ENCODE peak calls at places on chromosomes 11 and 22, in six cellular contexts. C is heart left ventricle, M is right lobe of liver, L is brain microvascular endothelial cell, V is body of pancreas, F is cardiac muscle cell. N is an unnamed sample.

GRCh38 chr22:36397081-36397766 is 9.5 kb upstream of the MYH9 start:
- DNase-seq in C (no peak), M (no peak), L (peak; percentile 72), F (peak; percentile 81), V (no peak), N (peak; percentile 42)

GRCh38 chr11:70200212-70200844 is 2.8 kb upstream of the FADD start:
- DNase-seq in F (no peak), V (no peak), C (no peak), L (no peak), M (no peak), N (peak; percentile 37)

GRCh38 chr11:78203184-78203583 is 14.5 kb downstream of the USP35 start:
- DNase-seq in F (no peak), V (peak; percentile 3), C (no peak), M (no peak), L (no peak), N (no peak)

GRCh38 chr11:104582431-104582830 is 315.8 kb downstream of the CASP12 start:
- DNase-seq in F (no peak), V (no peak), M (no peak), C (no peak), L (no peak), N (no peak)

GRCh38 chr11:76664578-76665061 is 5.9 kb downstream of the LRRC32 start:
- DNase-seq in F (no peak), V (peak; percentile 9), M (peak; percentile 44), L (no peak), C (no peak), N (no peak)

GRCh38 chr22:26065847-26066246 is 103.4 kb upstream of the SEZ6L start:
- DNase-seq in V (no peak), C (no peak), F (no peak), M (no peak), L (no peak), N (no peak)

GRCh38 chr11:77147668-77148321 is 19.7 kb downstream of the MYO7A start:
- DNase-seq in L (no peak), F (peak; percentile 15), M (no peak), C (no peak), V (peak; percentile 38), N (no peak)

GRCh38 chr11:94757037-94757681 is 11.0 kb upstream of the AMOTL1 start:
- DNase-seq in M (no peak), L (no peak), C (no peak), V (no peak), F (no peak), N (no peak)

GRCh38 chr22:47472636-47473035 is 710.2 kb downstream of the TBC1D22A start:
- DNase-seq in M (no peak), V (no peak), L (no peak), C (no peak), F (no peak), N (no peak)

GRCh38 chr11:14673824-14674432 is 30.3 kb downstream of the PDE3B start:
- DNase-seq in C (no peak), L (no peak), F (peak; percentile 75), V (no peak), M (no peak), N (no peak)

GRCh38 chr11:1308745-1309497 is 511 bp downstream of the TOLLIP start:
- DNase-seq in C (no peak), M (peak; percentile 59), L (no peak), F (no peak), V (no peak), N (peak; percentile 12)

GRCh38 chr11:1310315-1310687 is 869 bp upstream of the TOLLIP start:
- DNase-seq in C (no peak), V (no peak), F (no peak), L (no peak), M (no peak), N (no peak)

GRCh38 chr11:1310772-1311468 is 1.5 kb upstream of the TOLLIP start:
- DNase-seq in V (no peak), M (peak; percentile 47), F (no peak), C (no peak), L (no peak), N (no peak)

GRCh38 chr11:1307998-1308744 is 1.3 kb downstream of the TOLLIP start:
- DNase-seq in V (peak; percentile 81), C (no peak), L (no peak), F (peak; percentile 16), M (peak; percentile 89), N (peak; percentile 14)

GRCh38 chr11:1309498-1310314 is at the start of gene TOLLIP:
- DNase-seq in M (peak; percentile 98), L (peak; percentile 84), F (peak; percentile 94), V (peak; percentile 96), C (peak; percentile 97), N (peak; percentile 92)
- TF ChIP-seq CTCF in M (peak; percentile 20), L (peak; percentile 41), F (peak; percentile 18), V (no peak), C (peak; percentile 26), N (peak; percentile 29)

GRCh38 chr11:12209096-12209495 is 98.7 kb downstream of the MICAL2 start:
- DNase-seq in M (no peak), V (no peak), L (no peak), C (no peak), F (no peak), N (no peak)
- TF ChIP-seq CTCF in M (no peak), V (no peak), L (peak; percentile 13), C (no peak), F (no peak), N (no peak)

GRCh38 chr11:64094463-64095223 is 58.9 kb downstream of the FLRT1 start:
- DNase-seq in F (peak; percentile 66), L (peak; percentile 74), M (no peak), C (no peak), V (no peak), N (peak; percentile 96)
- TF ChIP-seq CTCF in F (no peak), L (no peak), M (no peak), C (no peak), V (no peak), N (peak; percentile 39)

GRCh38 chr22:21672107-21672629 is 6.4 kb downstream of the PPIL2 start:
- DNase-seq in C (no peak), L (no peak), F (no peak), M (no peak), V (no peak), N (no peak)
- TF ChIP-seq CTCF in C (no peak), L (no peak), F (no peak), M (no peak), V (no peak), N (no peak)

DNA sequence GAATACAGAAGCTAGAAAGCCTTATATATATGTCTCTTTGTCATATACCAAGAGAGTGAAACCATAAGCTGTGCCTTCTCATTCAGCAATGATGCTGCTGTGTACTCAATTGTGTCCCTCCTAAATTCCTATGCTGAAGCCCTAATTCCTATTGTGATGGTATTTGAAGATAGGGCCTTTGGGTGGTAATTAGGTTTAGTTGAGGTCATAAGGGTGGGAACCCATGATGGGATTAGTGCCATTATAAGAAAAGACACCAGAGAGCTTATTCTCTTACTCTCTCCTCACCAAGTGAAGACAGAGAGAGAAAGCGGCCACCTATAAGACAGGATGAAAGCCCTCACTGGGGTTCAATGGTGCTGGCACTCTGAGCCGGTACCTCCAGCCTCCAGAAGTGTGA is 1191.3 kb upstream of the TENM4 start:
- DNase-seq in M (no peak), C (no peak), V (no peak), F (no peak), L (no peak), N (no peak)
- TF ChIP-seq CTCF in M (no peak), C (no peak), V (no peak), F (no peak), L (no peak), N (no peak)

GRCh38 chr11:2449548-2450320 is 4.9 kb downstream of the KCNQ1 start:
- DNase-seq in V (no peak), F (no peak), M (no peak), C (no peak), L (no peak), N (no peak)

GRCh38 chr11:2451916-2452694 is 7.3 kb downstream of the KCNQ1 start:
- DNase-seq in F (no peak), V (peak; percentile 56), M (peak; percentile 28), C (no peak), L (no peak), N (no peak)

GRCh38 chr11:2450321-2451041 is 5.7 kb downstream of the KCNQ1 start:
- DNase-seq in F (no peak), C (no peak), M (peak; percentile 38), L (no peak), V (no peak), N (no peak)

GRCh38 chr11:2453436-2453835 is 8.6 kb downstream of the KCNQ1 start:
- DNase-seq in V (no peak), F (no peak), C (no peak), M (peak; percentile 21), L (no peak), N (no peak)

DNA sequence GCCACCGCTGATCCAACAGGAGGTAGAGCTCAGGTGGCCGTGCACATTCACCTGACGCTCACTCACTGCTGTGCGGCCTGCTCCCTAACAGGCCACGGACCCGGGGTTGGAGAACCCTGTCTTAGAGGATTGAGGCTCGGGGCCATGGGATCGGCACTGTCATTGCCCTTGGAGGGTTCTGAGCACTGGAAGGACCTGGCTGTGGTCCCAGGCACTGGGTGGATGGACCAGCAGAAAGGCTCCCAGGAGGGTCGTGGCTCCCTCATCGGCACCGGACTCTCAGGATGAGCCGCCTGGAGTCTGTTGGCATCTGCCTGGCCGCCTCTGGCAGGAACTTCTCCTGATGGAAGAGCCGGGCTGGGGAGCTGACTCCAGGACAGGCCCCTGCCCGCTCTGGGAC is 6.5 kb downstream of the KCNQ1 start:
- DNase-seq in C (no peak), M (peak; percentile 40), L (no peak), V (no peak), F (no peak), N (no peak)
- TF ChIP-seq CTCF in C (no peak), M (no peak), L (no peak), V (no peak), F (no peak), N (no peak)